ENCODE peak calls at places on chromosomes 16 and 17, in five cellular contexts. W is mesendoderm, M is IMR-90, P is mesenchymal stem cell, V is neuronal stem cell. S is an unnamed sample.
A peak's percentile ranks its signal among the peaks of the same experiment; 100 is the strongest.

GRCh38 chr17:83026311-83026811 is 53.0 kb upstream of the METRNL start:
- DNase-seq in W (no peak), M (no peak), P (no peak), V (no peak), S (no peak)

GRCh38 chr16:81497690-81498089 is 53.1 kb downstream of the CMIP start:
- DNase-seq in W (no peak), M (no peak), P (no peak), V (no peak), S (no peak)

GRCh38 chr17:17815436-17816200 is 21.2 kb downstream of the SREBF1 start:
- DNase-seq in W (no peak), M (no peak), P (no peak), V (no peak), S (no peak)

GRCh38 chr16:5906351-5906750 is 808.8 kb upstream of the EEF2KMT start:
- DNase-seq in W (no peak), M (no peak), P (no peak), V (no peak), S (no peak)

GRCh38 chr17:6269474-6269873 is 165.4 kb downstream of the AIPL1 start:
- DNase-seq in W (peak; percentile 62), M (peak; percentile 28), P (peak; percentile 49), V (peak; percentile 76), S (peak; percentile 69)

GRCh38 chr17:30273373-30273772 is 18.4 kb downstream of the BLMH start:
- DNase-seq in W (no peak), M (peak; percentile 55), P (no peak), V (no peak), S (no peak)

GRCh38 chr16:10922328-10923145 is 19.7 kb downstream of the DEXI start:
- DNase-seq in W (no peak), M (peak; percentile 58), P (no peak), V (no peak), S (no peak)

GRCh38 chr16:69141936-69142335 is 9.5 kb downstream of the UTP4 start:
- DNase-seq in W (no peak), M (no peak), P (no peak), V (no peak), S (no peak)

GRCh38 chr17:50139950-50140885 is 10.3 kb upstream of the SAMD14 start:
- DNase-seq in W (peak; percentile 94), M (peak; percentile 73), P (peak; percentile 78), V (no peak), S (peak; percentile 94)

GRCh38 chr17:48556534-48557401 is 11.9 kb upstream of the HOXB2 start:
- DNase-seq in W (no peak), M (peak; percentile 57), P (peak; percentile 68), V (no peak), S (no peak)

GRCh38 chr16:14196011-14196410 is 124.9 kb downstream of the MRTFB start:
- DNase-seq in W (peak; percentile 13), M (peak; percentile 18), P (peak; percentile 55), V (no peak), S (no peak)

GRCh38 chr16:78516006-78516405 is 416.6 kb downstream of the WWOX start:
- DNase-seq in W (no peak), M (no peak), P (no peak), V (no peak), S (no peak)

GRCh38 chr16:78353610-78354009 is 254.2 kb downstream of the WWOX start:
- DNase-seq in W (no peak), M (no peak), P (no peak), V (no peak), S (no peak)

GRCh38 chr17:15480209-15480608 is 12.8 kb upstream of the CDRT4 start:
- DNase-seq in W (no peak), M (no peak), P (no peak), V (no peak), S (no peak)

GRCh38 chr17:50890675-50891516 is 24.7 kb upstream of the TOB1 start:
- DNase-seq in W (no peak), M (no peak), P (no peak), V (no peak), S (no peak)

GRCh38 chr17:48187867-48188608 is 80.5 kb downstream of the SNX11 start:
- DNase-seq in W (no peak), M (no peak), P (no peak), V (no peak), S (no peak)

GRCh38 chr16:1770328-1771071 is 843 bp downstream of the NME3 start:
- DNase-seq in W (peak; percentile 70), M (peak; percentile 47), P (peak; percentile 64), V (peak; percentile 6), S (peak; percentile 77)

GRCh38 chr17:70780031-70780430 is 610.7 kb downstream of the KCNJ2 start:
- DNase-seq in W (no peak), M (peak; percentile 55), P (no peak), V (no peak), S (no peak)

GRCh38 chr16:81608515-81609209 is 164.1 kb downstream of the CMIP start:
- DNase-seq in W (no peak), M (peak; percentile 65), P (peak; percentile 79), V (no peak), S (no peak)

GRCh38 chr16:5595849-5596248 is 498.3 kb upstream of the EEF2KMT start:
- DNase-seq in W (no peak), M (no peak), P (no peak), V (no peak), S (no peak)

GRCh38 chr17:330993-331701 is 21.5 kb downstream of the RPH3AL start:
- DNase-seq in W (peak; percentile 31), M (no peak), P (no peak), V (no peak), S (peak; percentile 29)

GRCh38 chr16:14289692-14290340 is 218.7 kb downstream of the MRTFB start:
- DNase-seq in W (peak; percentile 81), M (peak; percentile 24), P (no peak), V (no peak), S (peak; percentile 76)

GRCh38 chr16:53291757-53292392 is 142.4 kb upstream of the RBL2 start:
- DNase-seq in W (no peak), M (peak; percentile 47), P (no peak), V (no peak), S (no peak)

GRCh38 chr17:67241719-67242341 is 3.2 kb downstream of the HELZ start:
- DNase-seq in W (no peak), M (no peak), P (no peak), V (no peak), S (no peak)

GRCh38 chr17:68613739-68614298 is 12.7 kb upstream of the FAM20A start:
- DNase-seq in W (peak; percentile 95), M (no peak), P (peak; percentile 48), V (peak; percentile 48), S (peak; percentile 89)

GRCh38 chr17:42754782-42755181 is 6.2 kb upstream of the RAMP2 start:
- DNase-seq in W (no peak), M (peak; percentile 41), P (no peak), V (no peak), S (no peak)

GRCh38 chr16:54506691-54507090 is 220.1 kb upstream of the IRX3 start:
- DNase-seq in W (peak; percentile 16), M (no peak), P (no peak), V (no peak), S (no peak)

GRCh38 chr17:35222452-35222851 is 20.4 kb upstream of the SLFN5 start:
- DNase-seq in W (no peak), M (no peak), P (no peak), V (no peak), S (no peak)
- H3K27ac ChIP-seq in W (no peak overlapping the region), M (no peak overlapping the region), P (no peak overlapping the region), V (no peak overlapping the region), S (no peak overlapping the region)

GRCh38 chr16:89811321-89811720 is 5.1 kb downstream of the FANCA start:
- DNase-seq in W (peak; percentile 36), M (no peak), P (no peak), V (no peak), S (no peak)
- H3K18ac ChIP-seq in W (no peak overlapping the region), M (no peak overlapping the region), P (no peak overlapping the region), V (no peak overlapping the region), S (no peak overlapping the region)

GRCh38 chr17:1582374-1582773 is 19.8 kb upstream of the PITPNA start:
- DNase-seq in W (no peak), M (no peak), P (no peak), V (no peak), S (no peak)

GRCh38 chr17:1584167-1584566 is 21.6 kb upstream of the PITPNA start:
- DNase-seq in W (no peak), M (no peak), P (no peak), V (no peak), S (no peak)

GRCh38 chr17:1580979-1581676 is 18.5 kb upstream of the PITPNA start:
- DNase-seq in W (no peak), M (no peak), P (no peak), V (no peak), S (no peak)

GRCh38 chr17:1588781-1589585 is 26.4 kb upstream of the PITPNA start:
- DNase-seq in W (no peak), M (no peak), P (peak; percentile 34), V (no peak), S (peak; percentile 62)

DNA sequence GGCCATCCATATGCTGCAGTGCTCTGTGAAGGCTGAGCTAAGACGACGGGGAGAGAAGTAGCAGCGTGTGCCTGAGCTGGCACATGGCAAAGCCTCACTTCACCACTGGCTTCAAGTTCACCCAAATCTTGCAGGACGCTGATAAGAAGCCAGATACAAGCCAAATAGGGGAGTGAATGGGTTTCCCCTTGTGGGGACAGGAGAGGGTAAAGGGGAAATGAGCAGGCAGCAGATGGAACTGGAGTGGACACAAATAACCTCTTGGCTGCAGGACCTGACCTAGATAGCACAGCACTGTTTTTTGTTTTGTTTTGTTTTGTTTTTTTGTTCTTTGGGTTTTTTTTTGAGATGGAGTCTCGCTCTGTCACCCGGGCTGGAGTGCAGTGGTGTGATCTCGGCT is 21.0 kb upstream of the PITPNA start:
- DNase-seq in W (no peak), M (no peak), P (no peak), V (no peak), S (no peak)
- H2BK15ac ChIP-seq in W (no peak overlapping the region), M (no peak overlapping the region), P (no peak overlapping the region), V (no peak overlapping the region), S (no peak overlapping the region)

GRCh38 chr16:50316848-50317630 is 50.7 kb downstream of the ADCY7 start:
- DNase-seq in W (no peak), M (no peak), P (no peak), V (no peak), S (no peak)

GRCh38 chr16:50315346-50315997 is 49.1 kb downstream of the ADCY7 start:
- DNase-seq in W (no peak), M (no peak), P (no peak), V (no peak), S (no peak)

GRCh38 chr16:50313596-50314483 is 47.5 kb downstream of the ADCY7 start:
- DNase-seq in W (peak; percentile 68), M (peak; percentile 12), P (no peak), V (no peak), S (peak; percentile 28)

GRCh38 chr16:50316102-50316847 is 49.9 kb downstream of the ADCY7 start:
- DNase-seq in W (no peak), M (no peak), P (no peak), V (no peak), S (no peak)

DNA sequence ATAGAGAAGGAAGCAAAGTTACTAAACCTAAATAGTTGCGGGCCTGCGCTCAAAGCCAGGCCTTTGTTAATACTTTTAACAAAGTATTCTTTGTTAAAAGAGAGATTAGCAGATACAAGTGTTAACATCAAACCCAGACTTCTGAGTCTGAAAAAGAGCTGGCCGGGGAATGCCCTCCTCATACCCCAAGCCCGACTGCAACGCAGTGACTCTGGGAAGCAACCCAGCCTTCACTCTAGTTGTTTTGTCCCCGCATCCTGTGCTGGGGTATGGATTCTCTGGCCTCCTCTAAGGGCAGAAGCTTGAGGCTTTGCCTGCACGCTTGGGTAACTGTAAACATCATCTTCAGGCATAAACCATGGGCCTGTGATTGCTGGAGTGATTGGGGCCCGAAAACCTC is 48.3 kb downstream of the ADCY7 start:
- DNase-seq in W (no peak), M (no peak), P (no peak), V (no peak), S (no peak)
- H3K27ac ChIP-seq in W (no peak overlapping the region), M (no peak overlapping the region), P (no peak overlapping the region), V (no peak overlapping the region), S (no peak overlapping the region)

GRCh38 chr16:35868630-35869029 is 2409.2 kb downstream of the TP53TG3F start:
- DNase-seq in W (no peak), M (no peak), P (no peak), V (no peak), S (no peak)
- H3K18ac ChIP-seq in W (no peak overlapping the region), M (no peak overlapping the region), P (no peak overlapping the region), V (no peak overlapping the region), S (no peak overlapping the region)